ENCODE peak calls at places on chromosome 15, in ten cellular contexts. N is gastrocnemius medialis, H is type B pancreatic cell, K is astrocyte, C is glutamatergic neuron, M is A549, R is AG04449, O is GM13977, Y is HFFc6, A is H9. F is an unnamed sample.

GRCh38 chr15:31442203-31443090 is 115.8 kb downstream of the KLF13 start:
- DNase-seq in A (no peak), K (peak; percentile 88), C (peak; percentile 58), O (no peak), M (peak; percentile 51), H (no peak), R (peak; percentile 91), N (no peak), Y (peak; percentile 94), F (no peak)

GRCh38 chr15:101676965-101677364 is 24.8 kb upstream of the TM2D3 start:
- DNase-seq in R (peak; percentile 34), A (no peak), K (no peak), N (no peak), O (no peak), H (no peak), M (no peak), C (no peak), Y (no peak), F (no peak)

GRCh38 chr15:29612096-29612495 is 210.2 kb downstream of the TJP1 start:
- DNase-seq in M (no peak), A (peak; percentile 52), N (no peak), R (peak; percentile 87), C (no peak), H (no peak), O (no peak), Y (peak; percentile 89), K (peak; percentile 85), F (no peak)

GRCh38 chr15:20357139-20358065 is 184.2 kb downstream of the GOLGA6L6 start:
- DNase-seq in H (peak; percentile 88), O (peak; percentile 37), M (no peak), R (no peak), N (no peak), A (peak; percentile 32), K (no peak), C (no peak), Y (no peak), F (peak; percentile 44)

GRCh38 chr15:83365370-83365938 is 81.0 kb upstream of the BNC1 start:
- DNase-seq in H (no peak), Y (peak; percentile 41), N (no peak), R (peak; percentile 49), C (peak; percentile 43), M (peak; percentile 49), O (no peak), K (peak; percentile 58), A (peak; percentile 51), F (no peak)

GRCh38 chr15:48536681-48537091 is 108.8 kb downstream of the FBN1 start:
- DNase-seq in K (peak; percentile 60), A (no peak), M (no peak), R (no peak), Y (peak; percentile 37), O (no peak), H (no peak), N (no peak), C (no peak), F (no peak)

GRCh38 chr15:80580107-80580506 is 115.0 kb upstream of the ABHD17C start:
- DNase-seq in M (no peak), Y (peak; percentile 82), O (no peak), H (no peak), N (no peak), K (peak; percentile 75), A (peak; percentile 15), R (peak; percentile 57), C (no peak), F (no peak)

GRCh38 chr15:80266113-80266512 is 14.1 kb upstream of the CTXND1 start:
- DNase-seq in C (no peak), H (no peak), K (no peak), M (no peak), N (no peak), R (no peak), A (no peak), O (no peak), Y (no peak), F (no peak)

GRCh38 chr15:91549581-91549980 is 303.9 kb upstream of the SLCO3A1 start:
- DNase-seq in N (no peak), Y (no peak), K (no peak), H (no peak), R (no peak), M (no peak), C (no peak), O (no peak), A (no peak), F (no peak)

GRCh38 chr15:47405768-47406167 is 311.5 kb upstream of the SEMA6D start:
- DNase-seq in C (no peak), N (no peak), H (no peak), Y (no peak), M (no peak), A (no peak), O (no peak), R (no peak), K (no peak), F (no peak)

GRCh38 chr15:81531971-81532370 is 158.0 kb upstream of the TMC3 start:
- DNase-seq in Y (peak; percentile 1), K (no peak), C (no peak), M (no peak), H (no peak), A (no peak), N (no peak), R (no peak), O (no peak), F (no peak)

GRCh38 chr15:98842192-98842972 is 165.2 kb downstream of the PGPEP1L start:
- DNase-seq in Y (no peak), K (no peak), H (no peak), M (no peak), N (no peak), O (no peak), A (no peak), R (no peak), C (no peak), F (no peak)

DNA sequence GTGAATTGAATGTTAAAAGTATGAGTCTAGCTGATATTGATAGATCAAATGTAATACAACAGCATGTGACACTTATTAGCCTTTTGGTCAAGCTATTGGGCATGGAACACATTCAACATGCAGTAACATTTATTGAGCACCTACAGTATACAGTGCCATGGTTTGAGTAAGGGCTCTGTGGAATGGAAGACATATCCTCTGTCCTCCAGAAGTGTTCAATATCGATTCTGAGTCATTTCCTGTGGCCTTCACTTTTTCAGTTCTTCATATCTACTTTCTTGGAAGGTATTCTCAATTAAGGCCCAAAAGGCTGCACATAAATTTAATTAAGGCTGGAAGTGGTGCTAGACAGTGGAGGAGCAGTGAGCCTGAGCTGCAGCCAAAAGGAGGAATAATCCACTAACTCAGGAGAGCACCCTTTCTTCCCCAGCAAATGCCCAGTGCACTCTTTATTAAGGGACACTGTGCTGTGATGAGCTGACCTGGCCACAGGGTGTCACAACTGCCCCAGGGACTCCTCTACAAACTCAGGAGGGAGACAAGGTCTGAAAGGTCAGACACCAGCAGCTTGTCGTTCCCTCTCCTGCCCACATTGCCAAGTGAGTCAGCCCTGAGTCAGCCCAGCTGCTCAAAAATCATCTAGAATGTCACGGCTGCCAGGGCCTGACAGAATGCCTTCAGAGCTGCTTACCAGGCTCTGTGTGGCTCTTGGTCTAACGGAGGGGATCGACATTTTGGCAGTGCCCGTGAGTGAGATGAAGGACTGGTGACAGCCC is 544.8 kb downstream of the AGBL1 start:
- DNase-seq in A (peak; percentile 88), N (peak; percentile 96), H (no peak), C (peak; percentile 26), R (peak; percentile 37), O (no peak), Y (peak; percentile 70), K (peak; percentile 90), M (peak; percentile 97), F (no peak)
- TF ChIP-seq CTCF in A (peak; percentile 77), N (peak; percentile 70), H (peak; percentile 68), C (peak; percentile 9), R (peak; percentile 34), O (no peak), Y (peak; percentile 37), K (peak; percentile 67), M (peak; percentile 91), F (peak; percentile 16)

DNA sequence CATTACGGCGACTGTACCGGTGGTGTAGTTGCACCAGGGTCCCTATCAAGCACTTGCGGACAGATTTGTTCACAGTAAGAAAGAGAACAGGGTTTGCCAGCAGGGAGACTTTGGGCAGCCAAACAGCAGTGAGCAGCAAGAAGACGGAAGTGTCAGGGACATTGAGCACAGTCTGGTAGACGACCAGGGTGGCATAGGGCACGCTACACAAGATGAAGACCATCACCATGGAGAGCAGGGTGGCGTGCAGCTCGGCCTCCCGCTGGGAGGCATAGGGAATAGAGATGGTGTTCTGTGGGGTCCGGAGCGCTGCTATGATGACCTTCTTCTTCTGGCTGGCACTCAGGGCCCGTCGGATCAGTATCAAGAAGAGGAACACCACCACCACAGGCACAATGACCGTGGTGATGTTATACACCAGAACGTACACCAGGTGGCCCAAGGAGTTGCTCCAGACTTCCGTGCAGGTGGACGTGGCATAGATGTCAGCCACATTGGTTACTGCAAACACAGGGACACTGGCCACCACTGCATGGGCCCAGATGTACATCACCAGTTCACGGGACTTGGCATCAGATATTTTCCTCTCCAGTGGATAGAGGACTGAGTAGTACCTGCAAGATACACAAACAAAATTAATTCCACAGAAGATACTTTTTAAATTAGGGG is 19.1 kb upstream of the FSIP1 start:
- DNase-seq in A (peak; percentile 57), O (peak; percentile 48), K (no peak), Y (no peak), R (no peak), C (peak; percentile 29), M (peak; percentile 31), N (no peak), H (no peak), F (peak; percentile 65)
- TF ChIP-seq CTCF in A (peak; percentile 64), O (peak; percentile 63), K (peak; percentile 40), Y (peak; percentile 73), R (peak; percentile 36), C (peak; percentile 52), M (peak; percentile 29), N (no peak), H (peak; percentile 58), F (peak; percentile 35)

DNA sequence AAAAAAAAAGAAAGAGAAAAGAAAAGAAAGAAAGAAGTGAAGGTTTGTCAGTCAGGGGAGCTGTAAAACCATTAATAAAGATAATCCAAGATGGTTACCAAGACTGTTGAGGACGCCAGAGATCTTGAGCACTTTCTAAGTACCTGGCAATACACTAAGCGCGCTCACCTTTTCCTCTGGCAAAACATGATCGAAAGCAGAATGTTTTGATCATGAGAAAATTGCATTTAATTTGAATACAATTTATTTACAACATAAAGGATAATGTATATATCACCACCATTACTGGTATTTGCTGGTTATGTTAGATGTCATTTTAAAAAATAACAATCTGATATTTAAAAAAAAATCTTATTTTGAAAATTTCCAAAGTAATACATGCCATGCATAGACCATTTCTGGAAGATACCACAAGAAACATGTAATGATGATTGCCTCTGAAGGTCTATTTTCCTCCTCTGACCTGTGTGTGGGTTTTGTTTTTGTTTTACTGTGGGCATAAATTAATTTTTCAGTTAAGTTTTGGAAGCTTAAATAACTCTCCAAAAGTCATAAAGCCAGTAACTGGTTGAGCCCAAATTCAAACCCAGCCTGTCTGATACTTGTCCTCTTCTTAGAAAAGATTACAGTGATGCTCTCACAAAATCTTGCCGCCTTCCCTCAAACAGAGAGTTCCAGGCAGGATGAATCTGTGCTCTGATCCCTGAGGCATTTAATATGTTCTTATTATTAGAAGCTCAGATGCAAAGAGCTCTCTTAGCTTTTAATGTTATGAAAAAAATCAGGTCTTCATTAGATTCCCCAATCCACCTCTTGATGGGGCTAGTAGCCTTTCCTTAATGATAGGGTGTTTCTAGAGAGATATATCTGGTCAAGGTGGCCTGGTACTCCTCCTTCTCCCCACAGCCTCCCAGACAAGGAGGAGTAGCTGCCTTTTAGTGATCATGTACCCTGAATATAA is 2.0 kb downstream of the B2M start:
- DNase-seq in H (no peak), C (no peak), M (peak; percentile 36), N (no peak), O (no peak), A (no peak), Y (peak; percentile 51), R (no peak), K (peak; percentile 11), F (no peak)
- TF ChIP-seq CTCF in H (peak; percentile 29), C (no peak), M (peak; percentile 42), N (no peak), O (peak; percentile 25), A (peak; percentile 59), Y (peak; percentile 55), R (peak; percentile 17), K (no peak), F (peak; percentile 11)

GRCh38 chr15:43168192-43169107 is 16.8 kb upstream of the CCNDBP1 start:
- DNase-seq in N (no peak), R (no peak), K (peak; percentile 77), Y (peak; percentile 46), M (no peak), O (no peak), A (no peak), C (no peak), H (no peak), F (no peak)
- TF ChIP-seq CTCF in N (no peak), R (no peak), K (no peak), Y (no peak), M (no peak), O (no peak), A (no peak), C (no peak), H (no peak), F (no peak)

F was measured in GM10248.